ENCODE peak calls at places on chromosomes 3 and 15, in six cellular contexts. One of them, this sample, is unnamed.
A peak's percentile ranks its signal among the peaks of the same experiment; 100 is the strongest.

GRCh38 chr3:60192297-60193114 is 1058.7 kb downstream of the FHIT start:
- DNase-seq in GM23248: no peak
- DNase-seq in tibial artery: no peak
- DNase-seq in neuronal stem cell: no peak
- DNase-seq in aorta: no peak
- DNase-seq in A549: no peak
- DNase-seq in this sample: no peak

GRCh38 chr3:62084558-62084957 is 288.8 kb downstream of the FEZF2 start:
- DNase-seq in tibial artery: no peak
- DNase-seq in A549: no peak
- DNase-seq in neuronal stem cell: no peak
- DNase-seq in aorta: no peak
- DNase-seq in GM23248: peak; percentile 21
- DNase-seq in this sample: no peak

GRCh38 chr3:9638147-9638546 is 11.2 kb upstream of the MTMR14 start:
- DNase-seq in tibial artery: no peak
- DNase-seq in neuronal stem cell: no peak
- DNase-seq in aorta: no peak
- DNase-seq in GM23248: no peak
- DNase-seq in A549: no peak
- DNase-seq in this sample: no peak

GRCh38 chr15:59152694-59153450 is 47.9 kb downstream of the CCNB2 start:
- DNase-seq in aorta: no peak
- DNase-seq in A549: no peak
- DNase-seq in neuronal stem cell: no peak
- DNase-seq in tibial artery: no peak
- DNase-seq in GM23248: no peak
- DNase-seq in this sample: no peak

GRCh38 chr3:115833074-115833473 is 209.8 kb downstream of the GAP43 start:
- DNase-seq in aorta: no peak
- DNase-seq in tibial artery: no peak
- DNase-seq in A549: no peak
- DNase-seq in GM23248: peak; percentile 40
- DNase-seq in neuronal stem cell: no peak
- DNase-seq in this sample: no peak

GRCh38 chr15:99452728-99453643 is 112.8 kb upstream of the MEF2A start:
- DNase-seq in A549: no peak
- DNase-seq in tibial artery: peak; percentile 94
- DNase-seq in GM23248: no peak
- DNase-seq in aorta: peak; percentile 97
- DNase-seq in neuronal stem cell: no peak
- DNase-seq in this sample: no peak

GRCh38 chr3:99108508-99108907 is 207.0 kb upstream of the DCBLD2 start:
- DNase-seq in neuronal stem cell: no peak
- DNase-seq in GM23248: peak; percentile 94
- DNase-seq in aorta: no peak
- DNase-seq in tibial artery: no peak
- DNase-seq in A549: peak; percentile 32
- DNase-seq in this sample: peak; percentile 74

GRCh38 chr3:94011208-94011842 is 17.1 kb downstream of the STX19 start:
- DNase-seq in neuronal stem cell: no peak
- DNase-seq in A549: no peak
- DNase-seq in tibial artery: no peak
- DNase-seq in GM23248: no peak
- DNase-seq in aorta: no peak
- DNase-seq in this sample: no peak

GRCh38 chr3:82773207-82773606 is 1011.8 kb upstream of the GBE1 start:
- DNase-seq in GM23248: no peak
- DNase-seq in aorta: no peak
- DNase-seq in neuronal stem cell: no peak
- DNase-seq in tibial artery: no peak
- DNase-seq in A549: no peak
- DNase-seq in this sample: no peak

GRCh38 chr3:164679245-164679644 is 399.1 kb downstream of the SI start:
- DNase-seq in aorta: no peak
- DNase-seq in tibial artery: no peak
- DNase-seq in GM23248: no peak
- DNase-seq in neuronal stem cell: no peak
- DNase-seq in A549: no peak
- DNase-seq in this sample: no peak

GRCh38 chr15:74754593-74755215 is 6.1 kb downstream of the CYP1A2 start:
- DNase-seq in aorta: no peak
- DNase-seq in tibial artery: no peak
- DNase-seq in neuronal stem cell: no peak
- DNase-seq in GM23248: no peak
- DNase-seq in A549: no peak
- DNase-seq in this sample: no peak

GRCh38 chr15:34325368-34325767 is 12.2 kb downstream of the SLC12A6 start:
- DNase-seq in A549: no peak
- DNase-seq in tibial artery: no peak
- DNase-seq in aorta: no peak
- DNase-seq in GM23248: no peak
- DNase-seq in neuronal stem cell: no peak
- DNase-seq in this sample: no peak
- H3K27ac ChIP-seq in A549: no peak overlapping the region
- H3K27ac ChIP-seq in tibial artery: no peak overlapping the region
- H3K27ac ChIP-seq in aorta: no peak overlapping the region
- H3K27ac ChIP-seq in GM23248: no peak overlapping the region
- H3K27ac ChIP-seq in neuronal stem cell: no peak overlapping the region
- H3K27ac ChIP-seq in this sample: no peak overlapping the region

GRCh38 chr3:133895208-133896001 is at the start of gene RAB6B:
- DNase-seq in GM23248: peak; percentile 81
- DNase-seq in aorta: peak; percentile 54
- DNase-seq in neuronal stem cell: peak; percentile 61
- DNase-seq in tibial artery: no peak
- DNase-seq in A549: no peak
- DNase-seq in this sample: no peak
- H3K27ac ChIP-seq in GM23248: no peak within 1 kb of the TSS
- H3K27ac ChIP-seq in aorta: no peak within 1 kb of the TSS
- H3K27ac ChIP-seq in neuronal stem cell: no peak within 1 kb of the TSS
- H3K27ac ChIP-seq in tibial artery: peak within 1 kb of the TSS; percentile 23
- H3K27ac ChIP-seq in A549: peak within 1 kb of the TSS; percentile 71
- H3K27ac ChIP-seq in this sample: no peak within 1 kb of the TSS

DNA sequence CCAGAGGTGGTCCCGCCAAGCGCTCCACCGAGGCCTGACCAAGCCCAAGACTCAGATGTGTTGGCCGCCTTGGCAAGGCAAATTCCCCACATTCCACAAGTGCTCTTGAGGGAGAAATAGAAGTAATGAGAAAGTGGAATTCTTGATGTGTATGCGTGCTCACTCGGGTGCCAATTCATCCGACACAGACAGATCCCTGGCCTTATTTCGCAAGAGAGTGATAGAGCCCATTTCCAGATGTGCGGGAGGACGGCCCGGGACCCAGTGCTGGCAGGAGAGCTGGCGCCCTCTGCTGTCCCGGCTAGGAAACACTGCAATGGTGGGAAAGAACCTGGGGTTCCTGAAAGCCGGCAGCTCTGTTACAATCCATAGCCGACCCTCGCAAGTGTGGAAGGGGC is 76.0 kb downstream of the HMG20A start:
- DNase-seq in neuronal stem cell: peak; percentile 60
- DNase-seq in A549: peak; percentile 75
- DNase-seq in aorta: peak; percentile 93
- DNase-seq in GM23248: peak; percentile 99
- DNase-seq in tibial artery: peak; percentile 91
- DNase-seq in this sample: no peak
- H3K27ac ChIP-seq in neuronal stem cell: peak overlapping the region; percentile 26
- H3K27ac ChIP-seq in A549: peak overlapping the region; percentile 41
- H3K27ac ChIP-seq in aorta: peak overlapping the region; percentile 81
- H3K27ac ChIP-seq in GM23248: peak overlapping the region; percentile 85
- H3K27ac ChIP-seq in tibial artery: peak overlapping the region; percentile 72
- H3K27ac ChIP-seq in this sample: no peak overlapping the region

DNA sequence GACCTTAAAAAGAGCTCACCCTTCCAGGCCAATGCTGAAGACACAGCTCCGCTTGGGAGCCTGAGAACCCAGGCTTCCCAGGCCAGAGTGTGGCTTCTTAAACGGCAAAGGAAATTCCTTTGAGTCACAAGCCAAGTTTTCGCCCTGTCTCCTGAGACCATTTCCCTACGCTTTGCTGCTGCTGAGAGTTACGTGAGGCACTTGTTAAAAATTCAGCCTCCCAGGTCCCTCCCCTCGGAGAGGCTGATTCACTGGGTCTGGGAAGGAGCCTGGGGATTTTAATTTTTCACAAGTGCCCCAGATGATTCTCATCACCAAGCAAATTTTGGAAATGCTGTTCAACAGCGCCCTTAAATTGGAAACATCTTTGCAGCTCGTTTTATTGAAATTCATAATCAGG is 25.5 kb downstream of the RLBP1 start:
- DNase-seq in aorta: peak; percentile 55
- DNase-seq in neuronal stem cell: no peak
- DNase-seq in tibial artery: peak; percentile 82
- DNase-seq in A549: no peak
- DNase-seq in GM23248: peak; percentile 91
- DNase-seq in this sample: no peak
- H3K27ac ChIP-seq in aorta: no peak overlapping the region
- H3K27ac ChIP-seq in neuronal stem cell: no peak overlapping the region
- H3K27ac ChIP-seq in tibial artery: peak overlapping the region; percentile 58
- H3K27ac ChIP-seq in A549: no peak overlapping the region
- H3K27ac ChIP-seq in GM23248: peak overlapping the region; percentile 92
- H3K27ac ChIP-seq in this sample: no peak overlapping the region

DNA sequence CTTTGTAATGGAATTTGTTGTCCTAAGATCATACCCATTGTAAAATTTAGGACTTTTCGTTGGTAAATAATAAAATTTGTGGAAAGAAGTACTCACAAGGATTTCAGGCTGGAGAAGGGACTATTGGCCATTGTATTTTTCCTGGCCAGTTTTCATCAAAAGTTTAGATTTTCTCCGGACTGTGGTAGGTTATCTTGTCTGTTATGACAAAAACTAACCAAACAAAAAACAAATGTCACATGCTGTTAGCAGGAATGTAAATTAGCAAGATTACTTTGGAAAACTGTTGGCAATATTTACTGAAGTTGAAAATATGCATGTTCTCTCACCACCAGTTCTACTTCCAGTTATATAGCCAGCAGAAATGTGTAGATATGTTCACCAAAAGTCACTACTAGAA is 27.8 kb downstream of the PDE8A start:
- DNase-seq in tibial artery: no peak
- DNase-seq in neuronal stem cell: no peak
- DNase-seq in GM23248: no peak
- DNase-seq in A549: no peak
- DNase-seq in aorta: no peak
- DNase-seq in this sample: no peak
- H3K27ac ChIP-seq in tibial artery: peak overlapping the region; percentile 68
- H3K27ac ChIP-seq in neuronal stem cell: no peak overlapping the region
- H3K27ac ChIP-seq in GM23248: no peak overlapping the region
- H3K27ac ChIP-seq in A549: no peak overlapping the region
- H3K27ac ChIP-seq in aorta: no peak overlapping the region
- H3K27ac ChIP-seq in this sample: no peak overlapping the region

GRCh38 chr15:67548862-67549651 is 6.6 kb downstream of the MAP2K5 start:
- DNase-seq in tibial artery: no peak
- DNase-seq in A549: no peak
- DNase-seq in neuronal stem cell: peak; percentile 63
- DNase-seq in aorta: no peak
- DNase-seq in GM23248: peak; percentile 70
- DNase-seq in this sample: no peak
- H3K27ac ChIP-seq in tibial artery: no peak overlapping the region
- H3K27ac ChIP-seq in A549: no peak overlapping the region
- H3K27ac ChIP-seq in neuronal stem cell: no peak overlapping the region
- H3K27ac ChIP-seq in aorta: no peak overlapping the region
- H3K27ac ChIP-seq in GM23248: peak overlapping the region; percentile 69
- H3K27ac ChIP-seq in this sample: no peak overlapping the region

DNA sequence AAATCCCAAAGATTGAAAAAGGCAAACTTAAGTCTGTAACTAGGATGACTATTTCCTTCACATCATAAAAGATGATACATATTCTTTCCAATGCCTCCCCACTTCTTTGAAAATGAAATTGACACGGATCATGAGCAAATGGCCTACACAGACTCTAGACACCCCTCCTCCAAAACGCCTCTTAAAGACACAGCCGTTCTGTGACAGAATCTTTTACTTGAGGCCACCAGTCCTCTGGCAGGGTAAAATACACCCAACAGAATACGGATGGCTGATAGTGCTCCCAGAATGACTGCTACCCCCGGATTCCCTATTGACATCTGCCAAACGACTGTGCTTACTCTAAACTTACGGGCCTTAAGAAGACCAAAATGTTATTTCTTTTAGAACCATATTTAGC is 84.5 kb downstream of the TNIK start:
- DNase-seq in GM23248: peak; percentile 12
- DNase-seq in A549: no peak
- DNase-seq in tibial artery: no peak
- DNase-seq in neuronal stem cell: no peak
- DNase-seq in aorta: no peak
- DNase-seq in this sample: no peak
- H3K27ac ChIP-seq in GM23248: no peak overlapping the region
- H3K27ac ChIP-seq in A549: no peak overlapping the region
- H3K27ac ChIP-seq in tibial artery: no peak overlapping the region
- H3K27ac ChIP-seq in neuronal stem cell: no peak overlapping the region
- H3K27ac ChIP-seq in aorta: no peak overlapping the region
- H3K27ac ChIP-seq in this sample: no peak overlapping the region

DNA sequence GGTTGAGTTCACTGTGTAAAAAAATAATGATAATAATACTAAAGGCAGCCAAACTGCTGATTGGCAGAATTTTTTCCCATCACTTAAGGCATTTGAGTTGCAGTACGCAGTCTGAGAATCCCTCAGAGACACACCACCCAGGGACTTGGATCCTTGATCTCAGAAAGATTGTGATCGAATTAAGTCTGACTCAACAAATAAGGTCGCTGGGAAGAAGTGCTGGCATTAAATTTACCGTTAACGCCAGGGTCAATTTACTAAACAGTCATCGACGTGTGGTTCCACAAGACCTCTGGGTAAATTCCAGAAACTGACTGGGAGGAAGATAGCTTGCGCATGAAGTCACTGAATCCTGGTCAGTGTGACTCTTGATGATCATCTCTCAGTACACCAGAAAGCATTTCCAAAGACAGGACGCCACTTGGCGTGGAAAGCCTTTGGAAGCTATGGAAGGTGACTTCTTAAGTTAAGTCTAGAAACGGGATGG is 48.3 kb upstream of the CGNL1 start:
- DNase-seq in GM23248: peak; percentile 100
- DNase-seq in tibial artery: no peak
- DNase-seq in neuronal stem cell: no peak
- DNase-seq in A549: no peak
- DNase-seq in aorta: no peak
- DNase-seq in this sample: no peak
- H3K27ac ChIP-seq in GM23248: peak overlapping the region; percentile 84
- H3K27ac ChIP-seq in tibial artery: peak overlapping the region; percentile 22
- H3K27ac ChIP-seq in neuronal stem cell: no peak overlapping the region
- H3K27ac ChIP-seq in A549: no peak overlapping the region
- H3K27ac ChIP-seq in aorta: no peak overlapping the region
- H3K27ac ChIP-seq in this sample: no peak overlapping the region